ENCODE peak calls at places on chromosome 11, in six cellular contexts. One of them, this sample, is unnamed.

GRCh38 chr11:25453471-25453870 is 878.5 kb upstream of the ANO3 start:
- DNase-seq in PC-3: no peak
- DNase-seq in effector memory CD4-positive, alpha-beta T cell: no peak
- DNase-seq in left ventricle myocardium inferior: no peak
- DNase-seq in foreskin keratinocyte: no peak
- DNase-seq in CD8-positive, alpha-beta T cell: no peak
- DNase-seq in this sample: no peak

GRCh38 chr11:11581493-11581880 is 40.3 kb downstream of the GALNT18 start:
- DNase-seq in PC-3: no peak
- DNase-seq in effector memory CD4-positive, alpha-beta T cell: no peak
- DNase-seq in left ventricle myocardium inferior: no peak
- DNase-seq in foreskin keratinocyte: no peak
- DNase-seq in CD8-positive, alpha-beta T cell: no peak
- DNase-seq in this sample: no peak

GRCh38 chr11:79274636-79275315 is 166.1 kb downstream of the TENM4 start:
- DNase-seq in PC-3: no peak
- DNase-seq in effector memory CD4-positive, alpha-beta T cell: no peak
- DNase-seq in left ventricle myocardium inferior: no peak
- DNase-seq in foreskin keratinocyte: no peak
- DNase-seq in CD8-positive, alpha-beta T cell: no peak
- DNase-seq in this sample: no peak

GRCh38 chr11:120324932-120325810 is at the start of gene TLCD5:
- DNase-seq in PC-3: peak; percentile 68
- DNase-seq in effector memory CD4-positive, alpha-beta T cell: no peak
- DNase-seq in left ventricle myocardium inferior: peak; percentile 70
- DNase-seq in foreskin keratinocyte: no peak
- DNase-seq in CD8-positive, alpha-beta T cell: no peak
- DNase-seq in this sample: peak; percentile 44

GRCh38 chr11:639324-639977 is 2.4 kb downstream of the DRD4 start:
- DNase-seq in PC-3: no peak
- DNase-seq in effector memory CD4-positive, alpha-beta T cell: no peak
- DNase-seq in left ventricle myocardium inferior: no peak
- DNase-seq in foreskin keratinocyte: no peak
- DNase-seq in CD8-positive, alpha-beta T cell: no peak
- DNase-seq in this sample: no peak

GRCh38 chr11:12812849-12813248 is 138.6 kb downstream of the TEAD1 start:
- DNase-seq in PC-3: no peak
- DNase-seq in effector memory CD4-positive, alpha-beta T cell: no peak
- DNase-seq in left ventricle myocardium inferior: no peak
- DNase-seq in foreskin keratinocyte: no peak
- DNase-seq in CD8-positive, alpha-beta T cell: no peak
- DNase-seq in this sample: no peak

GRCh38 chr11:75432911-75433321 is at the start of gene KLHL35:
- DNase-seq in PC-3: no peak
- DNase-seq in effector memory CD4-positive, alpha-beta T cell: no peak
- DNase-seq in left ventricle myocardium inferior: no peak
- DNase-seq in foreskin keratinocyte: no peak
- DNase-seq in CD8-positive, alpha-beta T cell: no peak
- DNase-seq in this sample: no peak

GRCh38 chr11:28383471-28383870 is 275.3 kb downstream of the METTL15 start:
- DNase-seq in PC-3: no peak
- DNase-seq in effector memory CD4-positive, alpha-beta T cell: no peak
- DNase-seq in left ventricle myocardium inferior: no peak
- DNase-seq in foreskin keratinocyte: no peak
- DNase-seq in CD8-positive, alpha-beta T cell: no peak
- DNase-seq in this sample: no peak

GRCh38 chr11:15038963-15039362 is 34.4 kb upstream of the CALCB start:
- DNase-seq in PC-3: peak; percentile 20
- DNase-seq in effector memory CD4-positive, alpha-beta T cell: no peak
- DNase-seq in left ventricle myocardium inferior: no peak
- DNase-seq in foreskin keratinocyte: peak; percentile 38
- DNase-seq in CD8-positive, alpha-beta T cell: no peak
- DNase-seq in this sample: no peak

GRCh38 chr11:119537641-119538253 is 114.8 kb upstream of the THY1 start:
- DNase-seq in PC-3: no peak
- DNase-seq in effector memory CD4-positive, alpha-beta T cell: no peak
- DNase-seq in left ventricle myocardium inferior: no peak
- DNase-seq in foreskin keratinocyte: no peak
- DNase-seq in CD8-positive, alpha-beta T cell: no peak
- DNase-seq in this sample: no peak

GRCh38 chr11:12287009-12287373 is 90.4 kb upstream of the PARVA start:
- DNase-seq in PC-3: peak; percentile 89
- DNase-seq in effector memory CD4-positive, alpha-beta T cell: no peak
- DNase-seq in left ventricle myocardium inferior: no peak
- DNase-seq in foreskin keratinocyte: peak; percentile 86
- DNase-seq in CD8-positive, alpha-beta T cell: no peak
- DNase-seq in this sample: peak; percentile 54

GRCh38 chr11:131498631-131499053 is 128.2 kb downstream of the NTM start:
- DNase-seq in PC-3: no peak
- DNase-seq in effector memory CD4-positive, alpha-beta T cell: no peak
- DNase-seq in left ventricle myocardium inferior: no peak
- DNase-seq in foreskin keratinocyte: no peak
- DNase-seq in CD8-positive, alpha-beta T cell: no peak
- DNase-seq in this sample: no peak

GRCh38 chr11:57460017-57460755 is at the start of gene RTN4RL2:
- DNase-seq in PC-3: peak; percentile 72
- DNase-seq in effector memory CD4-positive, alpha-beta T cell: no peak
- DNase-seq in left ventricle myocardium inferior: peak; percentile 48
- DNase-seq in foreskin keratinocyte: no peak
- DNase-seq in CD8-positive, alpha-beta T cell: no peak
- DNase-seq in this sample: no peak

GRCh38 chr11:104003491-104003890 is 32.9 kb upstream of the DDI1 start:
- DNase-seq in PC-3: no peak
- DNase-seq in effector memory CD4-positive, alpha-beta T cell: no peak
- DNase-seq in left ventricle myocardium inferior: no peak
- DNase-seq in foreskin keratinocyte: no peak
- DNase-seq in CD8-positive, alpha-beta T cell: no peak
- DNase-seq in this sample: no peak

GRCh38 chr11:47466201-47466600 is 17.3 kb upstream of the RAPSN start:
- DNase-seq in PC-3: no peak
- DNase-seq in effector memory CD4-positive, alpha-beta T cell: no peak
- DNase-seq in left ventricle myocardium inferior: no peak
- DNase-seq in foreskin keratinocyte: no peak
- DNase-seq in CD8-positive, alpha-beta T cell: no peak
- DNase-seq in this sample: no peak

GRCh38 chr11:134271978-134272377 is 4.2 kb upstream of the GLB1L3 start:
- DNase-seq in PC-3: no peak
- DNase-seq in effector memory CD4-positive, alpha-beta T cell: no peak
- DNase-seq in left ventricle myocardium inferior: no peak
- DNase-seq in foreskin keratinocyte: no peak
- DNase-seq in CD8-positive, alpha-beta T cell: no peak
- DNase-seq in this sample: no peak

GRCh38 chr11:134275188-134275533 is 1.0 kb upstream of the GLB1L3 start:
- DNase-seq in PC-3: no peak
- DNase-seq in effector memory CD4-positive, alpha-beta T cell: no peak
- DNase-seq in left ventricle myocardium inferior: no peak
- DNase-seq in foreskin keratinocyte: no peak
- DNase-seq in CD8-positive, alpha-beta T cell: no peak
- DNase-seq in this sample: no peak

GRCh38 chr11:134275534-134276395 is at the start of gene GLB1L3:
- DNase-seq in PC-3: no peak
- DNase-seq in effector memory CD4-positive, alpha-beta T cell: peak; percentile 53
- DNase-seq in left ventricle myocardium inferior: no peak
- DNase-seq in foreskin keratinocyte: peak; percentile 48
- DNase-seq in CD8-positive, alpha-beta T cell: peak; percentile 77
- DNase-seq in this sample: no peak

GRCh38 chr11:134272381-134273316 is 3.5 kb upstream of the GLB1L3 start:
- DNase-seq in PC-3: no peak
- DNase-seq in effector memory CD4-positive, alpha-beta T cell: no peak
- DNase-seq in left ventricle myocardium inferior: no peak
- DNase-seq in foreskin keratinocyte: no peak
- DNase-seq in CD8-positive, alpha-beta T cell: no peak
- DNase-seq in this sample: no peak

DNA sequence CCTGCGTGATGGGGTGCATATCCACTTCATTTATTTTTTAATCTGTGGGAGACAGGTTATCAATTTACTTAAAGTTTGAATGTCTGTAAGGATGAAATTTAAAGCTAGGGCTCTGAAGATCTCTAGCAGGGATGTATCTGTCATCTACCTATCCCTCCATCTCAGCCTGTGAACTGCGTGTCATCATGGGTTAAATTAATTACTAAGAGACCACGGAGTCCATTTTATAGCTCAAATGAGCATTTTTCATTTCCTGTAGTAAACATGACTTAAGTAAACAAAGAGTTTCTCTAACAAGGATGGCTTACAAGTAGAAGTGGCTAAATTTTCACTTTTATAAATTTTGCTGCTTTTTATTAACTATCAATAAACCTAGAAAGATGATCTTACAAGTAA is 2.9 kb upstream of the GLB1L3 start:
- DNase-seq in PC-3: no peak
- DNase-seq in effector memory CD4-positive, alpha-beta T cell: no peak
- DNase-seq in left ventricle myocardium inferior: no peak
- DNase-seq in foreskin keratinocyte: no peak
- DNase-seq in CD8-positive, alpha-beta T cell: no peak
- DNase-seq in this sample: no peak
- H3K27me3 ChIP-seq in PC-3: peaks cover 60% of the 10 kb centered on the region
- H3K27me3 ChIP-seq in effector memory CD4-positive, alpha-beta T cell: no peaks in the 10 kb centered on the region
- H3K27me3 ChIP-seq in left ventricle myocardium inferior: peaks cover 93% of the 10 kb centered on the region
- H3K27me3 ChIP-seq in foreskin keratinocyte: peaks cover 55% of the 10 kb centered on the region
- H3K27me3 ChIP-seq in CD8-positive, alpha-beta T cell: no peaks in the 10 kb centered on the region
- H3K27me3 ChIP-seq in this sample: no peaks in the 10 kb centered on the region

GRCh38 chr11:20670932-20671403 is 1.6 kb downstream of the NELL1 start:
- DNase-seq in PC-3: no peak
- DNase-seq in effector memory CD4-positive, alpha-beta T cell: no peak
- DNase-seq in left ventricle myocardium inferior: no peak
- DNase-seq in foreskin keratinocyte: no peak
- DNase-seq in CD8-positive, alpha-beta T cell: no peak
- DNase-seq in this sample: no peak

GRCh38 chr11:20668410-20668809 is 976 bp upstream of the NELL1 start:
- DNase-seq in PC-3: no peak
- DNase-seq in effector memory CD4-positive, alpha-beta T cell: no peak
- DNase-seq in left ventricle myocardium inferior: no peak
- DNase-seq in foreskin keratinocyte: no peak
- DNase-seq in CD8-positive, alpha-beta T cell: no peak
- DNase-seq in this sample: no peak

GRCh38 chr11:20671856-20672546 is 2.6 kb downstream of the NELL1 start:
- DNase-seq in PC-3: peak; percentile 20
- DNase-seq in effector memory CD4-positive, alpha-beta T cell: no peak
- DNase-seq in left ventricle myocardium inferior: no peak
- DNase-seq in foreskin keratinocyte: no peak
- DNase-seq in CD8-positive, alpha-beta T cell: no peak
- DNase-seq in this sample: no peak

GRCh38 chr11:20669833-20670684 is 673 bp downstream of the NELL1 start:
- DNase-seq in PC-3: no peak
- DNase-seq in effector memory CD4-positive, alpha-beta T cell: no peak
- DNase-seq in left ventricle myocardium inferior: no peak
- DNase-seq in foreskin keratinocyte: no peak
- DNase-seq in CD8-positive, alpha-beta T cell: no peak
- DNase-seq in this sample: no peak

DNA sequence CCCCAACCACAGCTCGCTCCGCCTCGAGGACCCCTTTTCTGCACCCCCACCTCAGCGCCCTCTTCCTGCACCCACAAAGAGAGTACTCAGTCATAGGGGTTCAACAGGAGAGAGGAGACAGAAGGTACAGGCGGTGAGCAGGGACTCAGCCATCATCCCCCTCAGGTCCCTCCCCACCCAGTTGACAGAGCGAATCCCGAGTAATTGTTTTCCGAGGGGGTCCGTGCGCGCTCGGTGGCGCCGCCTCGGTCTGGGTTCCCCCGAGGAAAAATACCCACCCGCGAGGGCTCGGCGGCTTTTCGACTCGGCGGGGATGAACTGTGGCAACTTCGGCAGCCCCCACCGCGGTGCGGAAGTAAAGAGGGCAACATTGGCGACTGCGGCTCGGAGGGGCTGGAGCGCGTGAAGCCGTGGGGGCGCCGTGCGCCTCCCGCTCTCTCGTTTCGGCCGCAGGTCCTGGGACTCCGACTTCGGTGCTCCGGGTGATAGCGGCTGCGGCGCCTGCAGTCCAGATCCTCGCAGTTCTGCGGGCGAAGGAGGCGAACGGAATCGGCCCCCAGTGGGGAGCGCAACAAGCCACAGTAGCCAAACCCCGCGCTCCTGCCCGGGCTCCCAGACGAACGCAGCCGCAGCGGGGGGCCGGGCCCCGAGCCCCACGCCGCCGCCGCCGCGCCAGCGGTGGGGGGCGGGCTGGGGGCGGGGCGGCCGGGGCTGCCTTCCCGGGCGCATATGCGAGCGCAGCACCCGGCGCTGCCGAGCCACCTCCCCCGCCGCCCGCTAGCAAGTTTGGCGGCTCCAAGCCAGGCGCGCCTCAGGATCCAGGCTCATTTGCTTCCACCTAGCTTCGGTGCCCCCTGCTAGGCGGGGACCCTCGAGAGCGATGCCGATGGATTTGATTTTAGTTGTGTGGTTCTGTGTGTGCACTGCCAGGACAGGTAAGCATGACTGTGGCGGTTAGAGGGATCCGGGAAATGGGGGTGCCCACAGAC is at the start of gene NELL1:
- DNase-seq in PC-3: no peak
- DNase-seq in effector memory CD4-positive, alpha-beta T cell: no peak
- DNase-seq in left ventricle myocardium inferior: no peak
- DNase-seq in foreskin keratinocyte: no peak
- DNase-seq in CD8-positive, alpha-beta T cell: no peak
- DNase-seq in this sample: no peak
- H3K27me3 ChIP-seq in PC-3: peaks cover 15% of the 10 kb centered on the region
- H3K27me3 ChIP-seq in effector memory CD4-positive, alpha-beta T cell: peaks cover 16% of the 10 kb centered on the region
- H3K27me3 ChIP-seq in left ventricle myocardium inferior: peaks cover 100% of the 10 kb centered on the region
- H3K27me3 ChIP-seq in foreskin keratinocyte: peaks cover 69% of the 10 kb centered on the region
- H3K27me3 ChIP-seq in CD8-positive, alpha-beta T cell: peaks cover 8% of the 10 kb centered on the region
- H3K27me3 ChIP-seq in this sample: no peaks in the 10 kb centered on the region

DNA sequence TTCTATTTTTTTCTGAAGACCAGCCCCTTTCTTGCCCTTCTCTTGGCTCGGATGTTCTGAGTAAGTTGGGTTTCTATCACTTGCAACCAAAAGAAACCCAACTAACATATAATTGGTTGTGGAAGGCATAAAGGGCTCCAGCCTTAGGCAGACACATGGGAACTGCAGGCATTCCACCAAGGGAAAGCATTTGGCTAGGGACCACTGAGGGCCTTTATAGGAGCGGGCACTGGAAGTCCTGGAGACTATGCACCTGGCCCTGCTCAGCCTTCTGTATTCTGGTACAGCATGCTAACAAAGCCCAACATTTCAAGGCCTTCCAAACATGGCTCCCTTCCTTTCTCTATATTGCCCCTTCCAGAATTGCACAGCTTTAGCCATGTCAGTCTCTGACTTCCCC is 17.6 kb upstream of the LMO1 start:
- DNase-seq in PC-3: no peak
- DNase-seq in effector memory CD4-positive, alpha-beta T cell: no peak
- DNase-seq in left ventricle myocardium inferior: no peak
- DNase-seq in foreskin keratinocyte: no peak
- DNase-seq in CD8-positive, alpha-beta T cell: no peak
- DNase-seq in this sample: no peak
- H3K27me3 ChIP-seq in PC-3: peaks cover 19% of the 10 kb centered on the region
- H3K27me3 ChIP-seq in effector memory CD4-positive, alpha-beta T cell: no peaks in the 10 kb centered on the region
- H3K27me3 ChIP-seq in left ventricle myocardium inferior: peaks cover 10% of the 10 kb centered on the region
- H3K27me3 ChIP-seq in foreskin keratinocyte: peaks cover 31% of the 10 kb centered on the region
- H3K27me3 ChIP-seq in CD8-positive, alpha-beta T cell: no peaks in the 10 kb centered on the region
- H3K27me3 ChIP-seq in this sample: no peaks in the 10 kb centered on the region

GRCh38 chr11:63490551-63491239 is at the start of gene PLAAT5:
- DNase-seq in PC-3: no peak
- DNase-seq in effector memory CD4-positive, alpha-beta T cell: no peak
- DNase-seq in left ventricle myocardium inferior: peak; percentile 35
- DNase-seq in foreskin keratinocyte: no peak
- DNase-seq in CD8-positive, alpha-beta T cell: no peak
- DNase-seq in this sample: no peak
- H3K27me3 ChIP-seq in PC-3: no peaks in the 10 kb centered on the region
- H3K27me3 ChIP-seq in effector memory CD4-positive, alpha-beta T cell: no peaks in the 10 kb centered on the region
- H3K27me3 ChIP-seq in left ventricle myocardium inferior: peaks cover 3% of the 10 kb centered on the region
- H3K27me3 ChIP-seq in foreskin keratinocyte: peaks cover 58% of the 10 kb centered on the region
- H3K27me3 ChIP-seq in CD8-positive, alpha-beta T cell: no peaks in the 10 kb centered on the region
- H3K27me3 ChIP-seq in this sample: no peaks in the 10 kb centered on the region